ENCODE peak calls at places on chromosomes 2 and 18, in seven cellular contexts. Q, P, T, S, C, Z and L are unnamed samples.

GRCh38 chr2:79660552-79660951 is 147.7 kb downstream of the CTNNA2 start:
- DNase-seq in Q (no peak), P (no peak), T (no peak), S (no peak), C (no peak), Z (no peak), L (peak)

GRCh38 chr18:79950440-79951341 is 762 bp downstream of the SLC66A2 start:
- DNase-seq in Q (no peak), P (no peak), T (peak), S (no peak), C (no peak), Z (peak), L (peak)

GRCh38 chr2:235940330-235940729 is 227.9 kb downstream of the GBX2 start:
- DNase-seq in Q (peak), P (no peak), T (peak), S (no peak), C (no peak), Z (peak), L (peak)

GRCh38 chr2:238166391-238167343 is 7.9 kb downstream of the ERFE start:
- DNase-seq in Q (no peak), P (no peak), T (no peak), S (no peak), C (no peak), Z (peak), L (no peak)

GRCh38 chr2:47652041-47652713 is 130.8 kb upstream of the MSH6 start:
- DNase-seq in Q (no peak), P (no peak), T (no peak), S (no peak), C (no peak), Z (no peak), L (no peak)

GRCh38 chr2:47833516-47833968 is 50.6 kb downstream of the MSH6 start:
- DNase-seq in Q (no peak), P (peak), T (no peak), S (no peak), C (no peak), Z (no peak), L (no peak)

GRCh38 chr2:196849895-196850294 is 40.7 kb upstream of the C2orf66 start:
- DNase-seq in Q (peak), P (no peak), T (no peak), S (no peak), C (peak), Z (peak), L (peak)

GRCh38 chr2:79180092-79180491 is 20.5 kb upstream of the REG3A start:
- DNase-seq in Q (no peak), P (no peak), T (no peak), S (no peak), C (no peak), Z (no peak), L (no peak)

GRCh38 chr18:45330170-45330594 is 285.1 kb upstream of the SLC14A2 start:
- DNase-seq in Q (no peak), P (no peak), T (no peak), S (no peak), C (no peak), Z (no peak), L (no peak)

GRCh38 chr2:109059474-109060165 is 69.4 kb upstream of the SH3RF3 start:
- DNase-seq in Q (no peak), P (no peak), T (no peak), S (no peak), C (no peak), Z (peak), L (no peak)

GRCh38 chr2:90077948-90078347 is 1386.5 kb downstream of the RPIA start:
- DNase-seq in Q (no peak), P (no peak), T (no peak), S (no peak), C (no peak), Z (no peak), L (no peak)

GRCh38 chr2:128535928-128536327 is 217.3 kb upstream of the HS6ST1 start:
- DNase-seq in Q (no peak), P (no peak), T (no peak), S (no peak), C (peak), Z (no peak), L (peak)

GRCh38 chr2:190812506-190813294 is 67.9 kb upstream of the GLS start:
- DNase-seq in Q (no peak), P (no peak), T (no peak), S (no peak), C (peak), Z (no peak), L (peak)

GRCh38 chr2:234060236-234060635 is 9.7 kb downstream of the SPP2 start:
- DNase-seq in Q (no peak), P (no peak), T (no peak), S (no peak), C (no peak), Z (no peak), L (no peak)

GRCh38 chr2:234061624-234062257 is 11.2 kb downstream of the SPP2 start:
- DNase-seq in Q (no peak), P (no peak), T (no peak), S (no peak), C (no peak), Z (no peak), L (no peak)

GRCh38 chr2:234058881-234059280 is 8.4 kb downstream of the SPP2 start:
- DNase-seq in Q (no peak), P (no peak), T (no peak), S (no peak), C (no peak), Z (no peak), L (no peak)
- TF ChIP-seq RFX5 in Q (no peak), P (no peak), T (no peak), S (no peak), C (no peak), Z (no peak), L (no peak)

GRCh38 chr2:71928734-71929481 is 218.8 kb downstream of the CYP26B1 start:
- DNase-seq in Q (no peak), P (no peak), T (no peak), S (no peak), C (no peak), Z (no peak), L (no peak)

GRCh38 chr2:71929482-71929772 is 218.2 kb downstream of the CYP26B1 start:
- DNase-seq in Q (no peak), P (no peak), T (no peak), S (no peak), C (no peak), Z (no peak), L (no peak)

GRCh38 chr2:71932027-71932779 is 215.5 kb downstream of the CYP26B1 start:
- DNase-seq in Q (no peak), P (no peak), T (peak), S (no peak), C (no peak), Z (peak), L (no peak)

GRCh38 chr2:71927757-71928715 is 219.6 kb downstream of the CYP26B1 start:
- DNase-seq in Q (no peak), P (no peak), T (peak), S (no peak), C (no peak), Z (no peak), L (no peak)

DNA sequence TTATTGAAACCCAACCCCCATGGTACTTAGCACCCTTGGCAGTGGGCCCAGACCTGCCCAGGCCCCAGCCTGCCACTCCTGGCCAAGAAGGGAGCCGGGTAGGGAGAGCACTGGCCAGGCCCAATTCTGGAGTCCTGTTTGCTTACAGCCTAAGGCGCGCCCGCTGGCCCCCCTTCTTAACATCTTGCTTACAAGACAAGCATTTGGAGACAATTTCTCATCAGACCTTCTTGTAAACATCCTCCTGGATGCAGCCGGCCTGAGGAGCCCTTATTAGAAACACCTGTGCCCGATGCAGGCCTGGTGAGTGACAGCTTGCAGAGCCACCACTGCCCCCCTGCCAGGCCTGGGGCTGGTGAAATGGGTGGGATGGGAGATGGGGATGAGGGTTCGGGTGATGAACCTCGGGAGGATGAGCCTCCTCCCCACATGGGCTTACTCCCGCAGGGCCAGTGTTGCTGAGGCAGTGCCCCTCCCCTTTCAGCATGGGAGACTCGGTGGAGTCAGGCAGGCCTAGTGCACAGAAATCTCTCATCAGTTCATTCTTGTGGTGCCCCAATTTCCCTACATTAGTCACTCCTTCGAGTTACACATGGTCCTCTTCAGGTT is 217.5 kb downstream of the CYP26B1 start:
- DNase-seq in Q (peak), P (no peak), T (no peak), S (no peak), C (no peak), Z (peak), L (no peak)
- TF ChIP-seq RFX5 in Q (no peak), P (no peak), T (no peak), S (no peak), C (no peak), Z (no peak), L (no peak)

GRCh38 chr2:48954311-48954710 is 198.8 kb upstream of the LHCGR start:
- DNase-seq in Q (no peak), P (no peak), T (no peak), S (no peak), C (no peak), Z (no peak), L (no peak)
- TF ChIP-seq RFX5 in Q (no peak), P (no peak), T (no peak), S (no peak), C (no peak), Z (no peak), L (no peak)

GRCh38 chr2:84478867-84479266 is 19.8 kb upstream of the SUCLG1 start:
- DNase-seq in Q (no peak), P (no peak), T (no peak), S (no peak), C (no peak), Z (no peak), L (no peak)

GRCh38 chr2:84483320-84483719 is 24.2 kb upstream of the SUCLG1 start:
- DNase-seq in Q (no peak), P (no peak), T (no peak), S (no peak), C (no peak), Z (no peak), L (no peak)

GRCh38 chr2:84477886-84478285 is 18.8 kb upstream of the SUCLG1 start:
- DNase-seq in Q (no peak), P (no peak), T (no peak), S (no peak), C (no peak), Z (no peak), L (no peak)

GRCh38 chr2:84482588-84482987 is 23.5 kb upstream of the SUCLG1 start:
- DNase-seq in Q (no peak), P (no peak), T (no peak), S (no peak), C (no peak), Z (no peak), L (no peak)

GRCh38 chr2:84481702-84482101 is 22.6 kb upstream of the SUCLG1 start:
- DNase-seq in Q (no peak), P (no peak), T (no peak), S (no peak), C (no peak), Z (no peak), L (peak)
- TF ChIP-seq RFX5 in Q (no peak), P (no peak), T (no peak), S (no peak), C (no peak), Z (no peak), L (no peak)

GRCh38 chr18:68448736-68449135 is 266.2 kb downstream of the TMX3 start:
- DNase-seq in Q (no peak), P (no peak), T (no peak), S (no peak), C (no peak), Z (no peak), L (peak)
- TF ChIP-seq RFX5 in Q (no peak), P (no peak), T (no peak), S (no peak), C (no peak), Z (no peak), L (no peak)